ENCODE peak calls at places on chromosomes 6 and 20, in nine cellular contexts. T, A, J, B, D, I, Y, U and W are unnamed samples.

GRCh38 chr6:87095056-87095527 is at the start of gene CGA:
- DNase-seq in T (no peak), A (no peak), J (no peak), B (no peak), D (no peak), I (no peak), Y (no peak), U (no peak), W (no peak)

GRCh38 chr6:125310994-125311649 is 9.4 kb upstream of the HDDC2 start:
- DNase-seq in T (peak), A (peak), J (no peak), B (no peak), D (no peak), I (no peak), Y (peak), U (no peak), W (peak)

GRCh38 chr20:3768342-3769130 is 983 bp upstream of the ADISSP start:
- DNase-seq in T (peak), A (peak), J (peak), B (no peak), D (no peak), I (peak), Y (peak), U (peak), W (peak)

GRCh38 chr6:151765444-151765886 is 42.0 kb upstream of the ESR1 start:
- DNase-seq in T (peak), A (peak), J (no peak), B (peak), D (peak), I (no peak), Y (peak), U (peak), W (peak)

GRCh38 chr6:161035182-161035980 is 43.8 kb downstream of the MAP3K4 start:
- DNase-seq in T (no peak), A (no peak), J (no peak), B (no peak), D (no peak), I (no peak), Y (no peak), U (no peak), W (no peak)

GRCh38 chr6:151442359-151442758 is 9.6 kb downstream of the RMND1 start:
- DNase-seq in T (no peak), A (no peak), J (no peak), B (no peak), D (no peak), I (no peak), Y (no peak), U (no peak), W (no peak)

GRCh38 chr6:20805027-20805426 is 270.8 kb downstream of the CDKAL1 start:
- DNase-seq in T (no peak), A (no peak), J (no peak), B (no peak), D (no peak), I (no peak), Y (no peak), U (no peak), W (no peak)

GRCh38 chr6:19399406-19399805 is 437.8 kb upstream of the ID4 start:
- DNase-seq in T (no peak), A (no peak), J (no peak), B (no peak), D (no peak), I (no peak), Y (no peak), U (no peak), W (no peak)

GRCh38 chr6:151058021-151058733 is 181.6 kb upstream of the AKAP12 start:
- DNase-seq in T (no peak), A (no peak), J (no peak), B (no peak), D (no peak), I (no peak), Y (no peak), U (no peak), W (no peak)

GRCh38 chr20:8389381-8390368 is 257.6 kb downstream of the PLCB1 start:
- DNase-seq in T (peak), A (peak), J (no peak), B (no peak), D (no peak), I (no peak), Y (no peak), U (no peak), W (no peak)

GRCh38 chr6:108203189-108204119 is 37.6 kb downstream of the NR2E1 start:
- DNase-seq in T (no peak), A (peak), J (no peak), B (no peak), D (no peak), I (no peak), Y (peak), U (no peak), W (no peak)

GRCh38 chr6:148407372-148407771 is 64.7 kb downstream of the SASH1 start:
- DNase-seq in T (no peak), A (peak), J (no peak), B (no peak), D (no peak), I (no peak), Y (no peak), U (peak), W (no peak)

GRCh38 chr6:170265655-170266054 is 25.2 kb downstream of the DLL1 start:
- DNase-seq in T (no peak), A (no peak), J (no peak), B (no peak), D (no peak), I (no peak), Y (no peak), U (no peak), W (peak)

GRCh38 chr6:99189823-99190721 is 159.4 kb downstream of the FAXC start:
- DNase-seq in T (no peak), A (no peak), J (no peak), B (no peak), D (peak), I (no peak), Y (peak), U (no peak), W (no peak)

GRCh38 chr6:135179920-135180457 is 1.1 kb upstream of the MYB start:
- DNase-seq in T (no peak), A (no peak), J (no peak), B (no peak), D (no peak), I (no peak), Y (peak), U (no peak), W (no peak)

GRCh38 chr6:160137989-160138835 is 16.6 kb downstream of the SLC22A1 start:
- DNase-seq in T (peak), A (peak), J (peak), B (peak), D (no peak), I (peak), Y (peak), U (no peak), W (peak)

GRCh38 chr6:113437571-113437970 is 419.6 kb upstream of the MARCKS start:
- DNase-seq in T (no peak), A (no peak), J (no peak), B (no peak), D (no peak), I (no peak), Y (no peak), U (no peak), W (no peak)

GRCh38 chr6:42407379-42407778 is 44.3 kb downstream of the TRERF1 start:
- DNase-seq in T (no peak), A (peak), J (no peak), B (no peak), D (no peak), I (peak), Y (no peak), U (peak), W (no peak)

GRCh38 chr6:13355969-13356368 is 27.6 kb upstream of the TBC1D7 start:
- DNase-seq in T (no peak), A (peak), J (no peak), B (no peak), D (peak), I (no peak), Y (peak), U (no peak), W (no peak)

GRCh38 chr20:23235173-23236027 is 115.2 kb upstream of the NXT1 start:
- DNase-seq in T (peak), A (peak), J (no peak), B (peak), D (no peak), I (no peak), Y (peak), U (no peak), W (peak)

GRCh38 chr20:44765647-44766367 is 20.1 kb downstream of the KCNK15 start:
- DNase-seq in T (no peak), A (peak), J (no peak), B (no peak), D (no peak), I (no peak), Y (no peak), U (no peak), W (peak)

GRCh38 chr6:157226026-157226639 is 97.2 kb downstream of the TMEM242 start:
- DNase-seq in T (no peak), A (no peak), J (no peak), B (no peak), D (no peak), I (peak), Y (no peak), U (no peak), W (no peak)
- TF ChIP-seq CTCF in T (no peak), A (no peak), J (no peak), B (no peak), D (no peak), I (no peak), Y (no peak), U (no peak), W (no peak)

DNA sequence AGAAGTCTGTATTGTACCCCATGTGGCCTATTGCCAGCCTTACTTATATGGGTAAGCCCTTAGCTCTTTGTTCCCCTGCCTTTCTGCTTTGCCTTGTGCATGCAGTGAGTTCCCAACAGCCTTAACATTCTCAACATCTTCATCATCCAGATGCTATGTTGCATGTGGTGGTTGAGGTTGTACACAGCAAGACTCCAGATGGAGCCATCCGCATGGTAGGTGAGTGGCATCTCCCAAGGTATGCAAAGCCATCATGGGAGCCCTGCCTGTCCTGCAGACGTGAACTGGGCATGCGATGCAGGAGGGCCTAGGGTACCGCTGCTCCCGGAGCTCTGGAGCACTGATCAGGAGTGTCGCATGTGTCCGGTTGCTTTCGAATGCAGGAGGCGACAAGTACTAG is 16.1 kb downstream of the CEP43 start:
- DNase-seq in T (no peak), A (no peak), J (no peak), B (no peak), D (no peak), I (no peak), Y (no peak), U (no peak), W (no peak)
- TF ChIP-seq CTCF in T (no peak), A (no peak), J (no peak), B (no peak), D (no peak), I (no peak), Y (no peak), U (no peak), W (no peak)

DNA sequence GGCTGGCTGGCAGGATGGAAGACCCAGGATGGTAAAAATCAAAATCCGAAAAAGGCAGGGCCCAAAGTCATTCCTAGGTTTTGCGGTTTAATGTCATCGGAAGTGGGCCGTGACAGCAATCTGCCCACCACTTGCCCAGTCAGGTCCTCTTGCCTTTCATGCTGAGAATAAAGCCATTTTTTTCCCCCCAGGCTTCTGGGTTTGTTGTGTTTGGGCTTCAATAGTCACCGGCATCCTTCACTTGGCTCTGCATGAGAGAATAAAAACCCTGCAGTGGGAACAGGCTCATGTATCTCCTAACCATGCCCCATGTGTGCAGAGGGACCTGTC is 56.1 kb downstream of the MEP1A start:
- DNase-seq in T (no peak), A (peak), J (no peak), B (no peak), D (no peak), I (no peak), Y (no peak), U (no peak), W (no peak)
- TF ChIP-seq CTCF in T (no peak), A (no peak), J (no peak), B (no peak), D (no peak), I (no peak), Y (no peak), U (no peak), W (no peak)

DNA sequence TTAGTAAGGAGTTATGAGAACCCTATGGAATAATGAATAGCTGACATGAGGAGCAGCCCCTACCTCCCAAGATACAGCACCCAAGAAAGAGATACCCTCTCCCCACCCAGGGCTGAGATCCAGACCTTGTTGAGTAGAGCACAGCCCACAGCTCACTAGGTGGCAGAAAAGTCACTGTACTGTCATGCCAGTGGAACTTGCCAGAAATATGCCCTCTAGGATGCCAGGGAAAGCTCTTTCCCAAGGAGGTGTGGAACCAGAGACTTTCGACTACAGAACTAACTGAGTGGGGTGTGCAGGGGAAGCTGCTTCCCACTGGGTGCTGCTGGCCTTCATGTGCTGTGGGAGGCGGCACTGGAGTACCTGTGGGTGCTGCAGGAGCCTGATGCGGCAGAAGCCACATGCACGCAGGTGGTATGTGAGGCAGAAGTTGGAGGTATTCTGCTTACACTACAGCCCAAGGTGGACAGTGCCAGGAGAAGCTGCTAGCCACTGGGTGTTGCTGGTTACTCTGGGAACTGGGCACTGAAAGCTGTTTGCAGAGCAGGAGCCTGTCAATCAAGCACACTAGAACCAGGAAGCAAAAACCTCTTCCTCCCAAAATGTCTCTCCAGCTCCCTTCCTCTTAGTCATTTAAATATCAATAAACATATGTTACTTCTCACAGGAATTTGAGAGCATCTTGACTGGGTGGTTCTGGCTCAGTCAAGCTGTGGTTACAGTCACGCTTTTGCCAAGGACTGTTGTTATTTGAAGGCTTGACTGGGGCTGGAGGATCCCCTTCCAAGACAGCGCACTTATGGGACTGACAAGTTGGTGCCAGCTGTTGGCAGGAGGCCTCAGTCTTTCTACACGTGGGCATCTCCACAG is 17.9 kb downstream of the ARMC12 start:
- DNase-seq in T (no peak), A (peak), J (no peak), B (no peak), D (no peak), I (no peak), Y (no peak), U (no peak), W (peak)
- TF ChIP-seq CTCF in T (no peak), A (peak), J (no peak), B (no peak), D (no peak), I (no peak), Y (no peak), U (no peak), W (no peak)

DNA sequence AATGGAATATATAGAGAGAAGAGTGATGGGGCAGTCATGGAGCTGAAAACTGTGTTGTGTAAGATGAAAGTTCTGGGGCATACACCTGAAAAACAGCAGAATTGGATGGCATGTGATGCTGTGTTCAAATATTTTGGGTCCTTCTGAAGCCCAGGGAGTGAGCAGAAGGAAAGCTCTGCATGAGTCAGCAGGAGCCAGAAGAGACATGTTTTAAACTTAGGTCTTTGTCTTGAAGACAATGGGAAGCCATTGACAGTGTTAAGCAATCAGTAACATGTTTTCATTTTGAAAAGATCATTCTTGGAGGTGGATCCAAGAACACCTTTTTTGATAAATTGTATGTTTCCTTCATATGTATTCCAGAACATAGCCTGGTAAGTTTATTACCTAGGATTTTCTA is 38.9 kb upstream of the MAFB start:
- DNase-seq in T (no peak), A (peak), J (no peak), B (no peak), D (no peak), I (no peak), Y (no peak), U (no peak), W (no peak)
- TF ChIP-seq CTCF in T (no peak), A (no peak), J (no peak), B (no peak), D (no peak), I (no peak), Y (no peak), U (no peak), W (no peak)

GRCh38 chr6:158869604-158870417 is 50.6 kb upstream of the EZR start:
- DNase-seq in T (peak), A (peak), J (peak), B (peak), D (peak), I (peak), Y (peak), U (no peak), W (peak)
- TF ChIP-seq CTCF in T (no peak), A (peak), J (no peak), B (no peak), D (peak), I (no peak), Y (peak), U (peak), W (no peak)